ENCODE peak calls at places on chromosomes 5 and 9, in five cellular contexts. Q, Y, N, R and S are unnamed samples.

GRCh38 chr5:123371575-123372179 is 51.5 kb downstream of the CEP120 start:
- DNase-seq in Q (no peak), Y (no peak), N (peak; percentile 49), R (peak; percentile 51), S (peak; percentile 77)

GRCh38 chr5:6869677-6870076 is 156.4 kb downstream of the TENT4A start:
- DNase-seq in Q (no peak), Y (no peak), N (no peak), R (no peak), S (no peak)

GRCh38 chr5:14400085-14400484 is 181.5 kb upstream of the OTULINL start:
- DNase-seq in Q (peak; percentile 90), Y (no peak), N (no peak), R (no peak), S (no peak)

GRCh38 chr5:181140766-181141165 is 6.6 kb upstream of the OR2V2 start:
- DNase-seq in Q (no peak), Y (no peak), N (no peak), R (no peak), S (no peak)

GRCh38 chr5:77369566-77369965 is 122.5 kb downstream of the WDR41 start:
- DNase-seq in Q (no peak), Y (no peak), N (no peak), R (no peak), S (no peak)

GRCh38 chr9:83920942-83921707 is at the start of gene KIF27:
- DNase-seq in Q (peak; percentile 95), Y (peak; percentile 75), N (peak; percentile 96), R (peak; percentile 100), S (peak; percentile 98)

GRCh38 chr5:10583663-10584572 is 20.0 kb downstream of the ANKRD33B start:
- DNase-seq in Q (no peak), Y (no peak), N (no peak), R (no peak), S (no peak)

GRCh38 chr9:4141201-4141750 is 158.6 kb downstream of the GLIS3 start:
- DNase-seq in Q (peak; percentile 41), Y (no peak), N (peak; percentile 65), R (no peak), S (no peak)

GRCh38 chr9:94931036-94931633 is 204.6 kb downstream of the AOPEP start:
- DNase-seq in Q (no peak), Y (no peak), N (no peak), R (no peak), S (no peak)

DNA sequence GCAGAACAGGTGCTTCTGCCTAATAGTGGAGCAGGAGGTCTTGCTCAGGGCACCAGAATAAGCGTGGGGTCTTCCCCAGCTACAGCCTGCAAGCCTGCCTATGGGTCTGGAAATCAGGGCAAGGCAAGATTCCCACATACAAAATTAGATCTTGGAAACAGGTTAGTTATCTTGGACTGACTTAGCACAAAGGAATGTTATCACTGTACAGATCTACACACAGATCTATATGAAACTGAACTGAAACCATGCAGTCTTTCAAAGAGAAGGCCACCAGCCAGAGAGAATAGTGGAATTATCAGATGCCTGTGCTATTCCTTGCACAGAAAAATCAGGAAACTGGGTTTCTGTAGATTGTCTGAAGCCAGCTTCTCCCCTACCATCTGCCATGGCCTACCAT is 585.7 kb downstream of the ACTL7B start:
- DNase-seq in Q (peak; percentile 50), Y (no peak), N (no peak), R (no peak), S (no peak)
- TF ChIP-seq CTCF in Q (no peak), Y (no peak), N (no peak), R (no peak), S (no peak)

GRCh38 chr5:52837591-52838001 is 49.9 kb downstream of the ITGA1 start:
- DNase-seq in Q (peak; percentile 56), Y (no peak), N (no peak), R (no peak), S (no peak)

GRCh38 chr5:52839285-52839684 is 51.6 kb downstream of the ITGA1 start:
- DNase-seq in Q (no peak), Y (no peak), N (no peak), R (no peak), S (no peak)

GRCh38 chr5:52834320-52834719 is 46.6 kb downstream of the ITGA1 start:
- DNase-seq in Q (no peak), Y (no peak), N (no peak), R (no peak), S (no peak)

GRCh38 chr5:52838306-52839015 is 50.7 kb downstream of the ITGA1 start:
- DNase-seq in Q (peak; percentile 71), Y (no peak), N (no peak), R (no peak), S (no peak)

DNA sequence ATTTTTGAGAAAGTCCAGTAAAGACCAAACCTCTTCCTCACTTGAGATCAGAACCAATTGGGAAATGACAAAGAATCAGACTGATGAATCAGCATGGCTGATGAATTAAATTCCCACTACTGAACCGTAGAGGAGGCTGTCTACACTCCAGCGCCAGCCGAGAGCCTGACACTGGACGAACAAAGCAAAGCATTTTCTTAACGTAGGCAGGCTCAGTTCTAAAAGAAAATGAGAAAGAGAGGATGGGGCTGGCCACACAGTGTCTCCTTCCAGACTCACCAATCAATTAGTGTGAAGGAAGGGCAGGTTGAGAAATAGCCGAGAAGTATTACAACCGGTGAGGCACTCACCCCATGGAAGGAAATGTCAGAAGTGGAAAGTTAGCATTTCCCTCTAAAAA is 49.4 kb downstream of the ITGA1 start:
- DNase-seq in Q (peak; percentile 75), Y (no peak), N (no peak), R (no peak), S (no peak)
- TF ChIP-seq CTCF in Q (peak; percentile 9), Y (no peak), N (no peak), R (no peak), S (no peak)

DNA sequence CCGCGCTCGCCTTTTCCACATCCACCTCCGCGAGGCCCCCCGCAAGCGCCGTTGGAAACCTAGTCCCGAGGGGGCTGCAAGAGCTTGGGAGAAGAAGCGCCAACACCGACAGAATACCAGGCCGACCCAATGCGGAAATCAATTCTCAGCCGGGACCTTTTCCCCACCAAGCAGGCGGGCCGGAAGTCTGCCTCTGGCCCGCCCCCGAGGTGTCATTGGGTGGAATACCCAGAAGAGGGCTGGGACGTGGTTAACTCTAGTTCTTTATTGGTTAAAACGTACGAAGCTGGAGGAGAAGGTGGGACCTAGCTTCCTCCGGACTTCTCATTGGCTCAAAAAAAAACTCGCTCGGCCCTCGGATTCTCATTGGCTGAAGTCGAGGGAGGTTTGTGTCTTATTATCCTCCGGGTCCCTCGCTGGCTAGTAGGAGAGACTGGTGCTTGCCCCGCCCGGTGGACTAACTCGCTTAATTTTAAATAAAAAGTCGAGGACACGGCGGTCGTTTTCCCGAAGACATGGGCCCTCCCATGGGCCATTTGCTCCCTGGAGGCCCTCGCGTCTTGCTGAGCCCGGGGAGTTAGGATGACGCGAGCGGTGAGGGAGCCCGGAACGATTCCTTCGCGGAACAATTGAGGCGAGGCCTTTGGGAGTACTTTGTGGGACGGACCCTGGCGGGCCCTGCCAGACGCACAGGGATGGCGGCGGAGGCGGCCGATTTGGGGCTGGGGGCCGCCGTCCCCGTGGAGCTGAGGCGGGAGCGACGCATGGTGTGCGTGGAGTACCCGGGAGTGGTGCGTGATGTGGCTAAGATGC is at the start of gene GTF3C5:
- DNase-seq in Q (peak; percentile 99), Y (peak; percentile 96), N (peak; percentile 96), R (peak; percentile 93), S (peak; percentile 88)
- TF ChIP-seq CTCF in Q (no peak), Y (no peak), N (no peak), R (no peak), S (no peak)

DNA sequence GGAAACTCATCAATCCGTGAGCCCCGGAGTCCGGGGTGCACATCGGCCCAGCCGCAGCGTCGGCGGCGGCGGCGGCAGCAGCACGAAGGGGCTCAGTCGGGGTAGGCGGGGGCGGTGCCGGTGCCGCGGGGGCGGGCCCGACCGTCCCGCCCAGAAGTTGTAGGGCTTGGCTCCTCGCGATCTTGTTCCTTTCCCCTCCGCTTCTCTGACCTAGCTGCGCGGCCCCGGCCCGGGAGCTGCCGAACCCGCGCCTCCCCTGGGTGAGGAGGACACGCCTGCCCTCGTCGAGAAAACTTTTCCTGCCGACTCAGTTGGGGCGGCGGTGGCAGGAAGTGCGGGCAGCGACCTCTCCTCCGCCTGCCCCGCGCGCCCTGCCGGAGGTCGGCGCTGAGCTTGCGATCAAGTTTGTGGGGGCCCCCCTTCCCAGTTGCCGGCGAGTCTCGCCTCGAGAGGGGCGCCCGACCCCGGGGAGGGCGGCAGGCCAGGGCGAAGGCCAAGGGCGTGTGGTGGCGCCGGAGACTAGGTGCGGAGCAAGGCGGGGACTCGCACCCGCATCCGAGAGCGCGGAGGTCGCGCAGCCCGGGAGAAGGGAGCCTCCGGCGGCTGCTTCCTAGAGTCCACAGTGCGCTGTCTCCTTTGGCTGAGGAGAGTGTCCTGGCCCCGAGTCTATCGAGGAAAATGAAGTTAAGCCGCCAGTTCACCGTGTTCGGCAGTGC is at the start of gene MAN2A1:
- DNase-seq in Q (peak; percentile 64), Y (no peak), N (peak; percentile 83), R (peak; percentile 85), S (peak; percentile 86)
- TF ChIP-seq CTCF in Q (no peak), Y (peak; percentile 2), N (no peak), R (peak; percentile 6), S (peak; percentile 14)

DNA sequence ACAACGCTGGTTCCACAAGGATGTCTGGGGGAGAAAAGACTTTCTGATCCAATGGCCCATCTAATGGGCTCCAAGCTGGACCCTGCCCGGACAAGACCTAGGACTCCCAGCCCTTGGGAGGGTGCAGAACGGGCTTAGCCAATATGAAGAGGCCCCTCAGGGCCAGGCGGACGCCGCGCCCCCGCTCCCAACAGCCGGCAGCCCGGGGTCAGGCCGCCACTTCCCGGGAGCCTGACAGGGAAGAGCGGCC is 493 bp downstream of the P4HA2 start:
- DNase-seq in Q (no peak), Y (no peak), N (no peak), R (no peak), S (no peak)
- TF ChIP-seq CTCF in Q (no peak), Y (no peak), N (no peak), R (no peak), S (no peak)

DNA sequence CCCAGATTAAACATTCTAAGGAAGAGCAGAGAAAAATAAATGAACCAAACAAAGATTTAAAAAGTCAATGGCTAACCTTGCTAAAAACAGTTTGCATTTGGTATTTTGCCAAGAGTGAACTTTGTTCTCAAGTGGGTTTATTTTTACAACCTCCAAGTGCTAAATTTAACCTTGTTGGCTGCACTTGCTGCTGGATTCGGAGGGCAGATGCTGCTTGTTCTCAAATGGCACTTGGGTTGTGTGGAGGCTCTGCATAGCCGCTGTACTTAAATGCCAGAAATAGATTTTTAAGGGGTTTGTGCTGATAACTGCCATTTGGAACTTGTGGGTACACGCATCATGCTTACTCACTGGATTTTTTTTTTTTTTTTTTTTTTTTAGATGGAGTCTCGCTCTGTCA is 13.3 kb upstream of the SPATA24 start:
- DNase-seq in Q (peak; percentile 53), Y (no peak), N (no peak), R (no peak), S (no peak)
- TF ChIP-seq CTCF in Q (no peak), Y (no peak), N (no peak), R (no peak), S (no peak)

GRCh38 chr5:174837919-174838902 is 113.8 kb downstream of the MSX2 start:
- DNase-seq in Q (peak; percentile 87), Y (peak; percentile 54), N (no peak), R (no peak), S (no peak)
- TF ChIP-seq CTCF in Q (peak; percentile 60), Y (no peak), N (peak; percentile 15), R (no peak), S (no peak)